ENCODE peak calls at places on chromosome 14, in seven cellular contexts. T, G, U, P, C, W and Z are unnamed samples.

GRCh38 chr14:95415993-95416392 is 96.3 kb upstream of the CLMN start:
- DNase-seq in G (no peak), P (no peak), C (no peak), T (no peak), U (no peak), W (no peak), Z (no peak)

GRCh38 chr14:33714527-33715222 is 236.2 kb downstream of the EGLN3 start:
- DNase-seq in G (no peak), U (no peak), W (no peak), P (no peak), T (peak), C (no peak), Z (no peak)

GRCh38 chr14:61475316-61475715 is 153.9 kb downstream of the PRKCH start:
- DNase-seq in G (peak), T (no peak), U (peak), P (no peak), W (no peak), C (peak), Z (peak)

GRCh38 chr14:50082784-50083466 is 33.4 kb downstream of the VCPKMT start:
- DNase-seq in G (no peak), T (no peak), P (peak), U (no peak), C (no peak), W (no peak), Z (no peak)

GRCh38 chr14:65187421-65188049 is 85.2 kb upstream of the MAX start:
- DNase-seq in P (no peak), G (no peak), W (peak), T (no peak), U (no peak), C (no peak), Z (no peak)

GRCh38 chr14:85475113-85475512 is 54.8 kb upstream of the FLRT2 start:
- DNase-seq in W (no peak), U (no peak), P (no peak), T (no peak), C (no peak), G (no peak), Z (no peak)

GRCh38 chr14:99408286-99408970 is 72.2 kb downstream of the SETD3 start:
- DNase-seq in P (no peak), G (no peak), U (no peak), C (no peak), W (no peak), T (no peak), Z (no peak)

GRCh38 chr14:35368583-35368982 is 36.0 kb downstream of the NFKBIA start:
- DNase-seq in U (no peak), T (no peak), P (no peak), C (no peak), W (no peak), G (no peak), Z (no peak)

GRCh38 chr14:74502236-74503019 is 8.9 kb downstream of the ISCA2 start:
- DNase-seq in W (no peak), T (peak), U (no peak), P (no peak), G (peak), C (peak), Z (peak)

GRCh38 chr14:68884031-68885030 is 91.5 kb upstream of the ZFP36L1 start:
- DNase-seq in C (peak), P (no peak), W (no peak), T (no peak), G (no peak), U (peak), Z (no peak)

GRCh38 chr14:65927871-65928270 is 515.3 kb downstream of the FUT8 start:
- DNase-seq in P (no peak), T (no peak), C (no peak), G (no peak), U (no peak), W (no peak), Z (no peak)

GRCh38 chr14:22549981-22550670 is 38.9 kb downstream of the DAD1 start:
- DNase-seq in G (no peak), U (no peak), T (no peak), P (peak), C (no peak), W (peak), Z (no peak)

GRCh38 chr14:100529561-100530031 is 57.6 kb downstream of the BEGAIN start:
- DNase-seq in C (no peak), T (no peak), U (no peak), G (peak), W (no peak), P (no peak), Z (no peak)

GRCh38 chr14:96039633-96040311 is 610 bp downstream of the C14orf132 start:
- DNase-seq in P (no peak), U (no peak), G (no peak), W (no peak), C (no peak), T (peak), Z (no peak)

GRCh38 chr14:36067428-36068187 is 108.9 kb downstream of the PTCSC3 start:
- DNase-seq in C (no peak), T (no peak), U (no peak), W (no peak), G (no peak), P (no peak), Z (no peak)

GRCh38 chr14:53640695-53641094 is 315.9 kb downstream of the BMP4 start:
- DNase-seq in G (no peak), C (no peak), W (no peak), U (no peak), T (no peak), P (no peak), Z (no peak)

GRCh38 chr14:99777956-99778355 is 15.3 kb upstream of the EML1 start:
- DNase-seq in C (no peak), W (no peak), P (no peak), G (no peak), T (no peak), U (no peak), Z (no peak)

GRCh38 chr14:34548472-34548981 is 9.0 kb upstream of the EAPP start:
- DNase-seq in C (no peak), U (no peak), G (no peak), W (no peak), T (no peak), P (no peak), Z (no peak)

GRCh38 chr14:101918125-101918989 is 46.0 kb upstream of the DYNC1H1 start:
- DNase-seq in T (peak), W (peak), C (no peak), P (peak), G (peak), U (no peak), Z (no peak)

GRCh38 chr14:61510736-61511557 is 184.4 kb upstream of the HIF1A start:
- DNase-seq in P (no peak), T (no peak), G (no peak), U (no peak), W (no peak), C (no peak), Z (no peak)

GRCh38 chr14:98018626-98019025 is 1221.4 kb downstream of the VRK1 start:
- DNase-seq in W (no peak), P (no peak), T (no peak), C (no peak), G (no peak), U (no peak), Z (no peak)

GRCh38 chr14:41393512-41393911 is 213.2 kb upstream of the LRFN5 start:
- DNase-seq in P (no peak), U (no peak), C (no peak), T (no peak), W (no peak), G (no peak), Z (no peak)

GRCh38 chr14:74401504-74402241 is 24.3 kb downstream of the SYNDIG1L start:
- DNase-seq in G (peak), P (peak), W (no peak), C (no peak), U (no peak), T (peak), Z (no peak)

GRCh38 chr14:103000291-103000921 is 56.9 kb downstream of the CDC42BPB start:
- DNase-seq in C (no peak), G (peak), W (no peak), U (no peak), T (no peak), P (no peak), Z (no peak)

DNA sequence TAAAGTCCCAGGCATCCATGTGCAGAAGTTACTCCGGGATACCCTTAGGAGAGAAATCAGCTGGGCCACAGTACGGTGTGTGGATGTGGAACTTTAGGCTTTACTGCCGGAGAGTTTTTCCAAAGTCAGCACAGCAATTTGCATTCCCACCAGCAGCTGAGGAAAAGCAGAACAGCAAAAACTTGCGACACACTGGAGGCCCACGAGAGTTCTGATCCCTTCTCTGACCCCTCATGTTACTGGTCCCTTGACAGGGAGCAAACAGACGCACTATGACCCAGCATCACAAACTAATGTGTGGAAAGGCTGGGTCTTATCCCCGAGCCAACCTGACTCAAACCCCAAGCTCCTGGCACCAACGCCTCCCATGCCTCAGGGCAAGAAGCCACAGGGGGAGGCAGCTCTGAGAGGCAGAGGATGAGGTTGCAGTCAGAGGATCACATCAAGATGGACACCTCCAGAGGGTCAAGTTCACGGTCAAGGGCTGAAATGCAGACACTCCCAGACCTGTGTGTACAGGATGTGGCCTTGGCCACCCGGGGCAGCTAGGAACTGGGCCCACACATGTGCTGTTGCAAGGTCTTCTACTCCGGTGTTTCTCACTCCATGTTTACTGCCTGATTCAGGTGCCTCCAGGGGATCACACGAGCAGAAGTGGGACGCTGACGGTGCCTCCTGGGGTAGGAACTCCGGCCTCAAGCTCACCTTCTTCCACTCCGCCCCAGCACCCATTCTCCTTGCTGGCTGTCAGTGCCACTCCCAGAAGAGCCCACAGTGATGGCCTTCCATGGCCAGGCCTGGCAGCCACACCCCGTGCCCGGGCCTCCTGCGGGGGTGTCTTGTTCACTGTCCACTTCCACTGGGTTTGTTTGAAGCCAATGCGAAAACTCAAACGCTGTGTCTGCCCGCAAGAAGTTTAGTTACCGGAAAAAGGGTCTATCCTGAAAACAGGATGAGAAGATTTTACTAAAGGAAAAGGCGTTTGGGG is 38.4 kb downstream of the CCDC88C start:
- DNase-seq in U (no peak), C (peak), W (no peak), P (no peak), T (no peak), G (no peak), Z (no peak)
- TF ChIP-seq JUND in U (no peak), C (no peak), W (no peak), P (no peak), T (no peak), G (no peak), Z (no peak)

GRCh38 chr14:70619708-70620107 is 19.3 kb upstream of the MED6 start:
- DNase-seq in T (no peak), U (no peak), C (no peak), W (no peak), G (no peak), P (no peak), Z (no peak)

GRCh38 chr14:70624972-70625371 is 16.7 kb upstream of the TTC9 start:
- DNase-seq in P (no peak), G (no peak), W (no peak), U (no peak), C (no peak), T (no peak), Z (no peak)

GRCh38 chr14:70616646-70617045 is 16.2 kb upstream of the MED6 start:
- DNase-seq in G (no peak), W (no peak), P (no peak), T (no peak), U (no peak), C (no peak), Z (no peak)

DNA sequence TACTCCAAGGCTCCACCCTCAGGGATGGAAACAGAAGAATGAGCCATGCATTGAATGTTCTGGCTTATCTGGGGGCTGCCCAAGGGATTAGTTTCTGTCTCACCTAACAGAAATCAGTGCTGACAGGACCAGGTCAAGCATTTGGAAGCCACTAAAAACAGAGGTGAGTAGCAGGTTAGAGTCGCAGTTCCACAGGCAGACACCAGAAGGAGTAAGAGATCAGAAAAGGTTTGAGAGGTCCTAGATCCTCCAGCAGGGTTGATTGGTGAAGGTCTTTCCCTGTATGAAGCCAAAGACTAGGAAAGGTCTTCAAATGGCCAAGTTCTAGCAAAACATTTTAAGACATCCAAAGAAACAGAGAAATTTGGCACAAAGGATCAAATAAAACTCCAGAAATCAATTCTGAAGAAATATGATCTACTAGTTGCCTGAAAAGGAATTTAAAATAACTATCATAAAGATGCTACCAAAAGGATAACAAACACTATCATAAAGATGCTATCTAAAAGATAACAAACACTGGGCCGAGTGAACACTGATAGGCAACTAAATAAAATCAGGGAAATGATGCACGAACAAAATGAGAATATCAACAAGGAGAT is 19.5 kb upstream of the TTC9 start:
- DNase-seq in T (peak), W (no peak), P (no peak), G (peak), U (peak), C (peak), Z (peak)
- TF ChIP-seq JUND in T (no peak), W (no peak), P (no peak), G (no peak), U (no peak), C (no peak), Z (no peak)

DNA sequence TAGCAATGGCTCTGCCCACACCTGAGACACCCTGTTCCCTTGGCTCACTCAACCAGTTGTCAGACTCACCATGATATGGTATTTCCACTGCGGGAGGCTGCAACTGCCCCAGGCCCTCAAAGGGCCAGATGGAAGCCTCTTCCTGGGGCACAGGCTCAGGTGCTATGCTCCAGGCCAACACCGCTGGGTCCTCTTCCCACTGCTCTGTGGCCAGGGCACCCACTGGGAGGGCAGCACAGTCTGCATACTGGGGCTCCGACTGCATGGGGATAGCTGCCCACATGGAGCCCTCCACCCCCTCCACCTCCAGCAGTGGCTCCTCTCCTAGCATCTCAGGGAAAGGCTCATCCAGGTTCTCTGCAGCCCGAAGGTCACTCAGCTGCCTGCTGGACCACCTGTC is 3.7 kb downstream of the ANGEL1 start:
- DNase-seq in C (no peak), G (no peak), W (no peak), P (no peak), T (no peak), U (no peak), Z (no peak)
- TF ChIP-seq JUND in C (no peak), G (no peak), W (no peak), P (no peak), T (no peak), U (no peak), Z (no peak)

DNA sequence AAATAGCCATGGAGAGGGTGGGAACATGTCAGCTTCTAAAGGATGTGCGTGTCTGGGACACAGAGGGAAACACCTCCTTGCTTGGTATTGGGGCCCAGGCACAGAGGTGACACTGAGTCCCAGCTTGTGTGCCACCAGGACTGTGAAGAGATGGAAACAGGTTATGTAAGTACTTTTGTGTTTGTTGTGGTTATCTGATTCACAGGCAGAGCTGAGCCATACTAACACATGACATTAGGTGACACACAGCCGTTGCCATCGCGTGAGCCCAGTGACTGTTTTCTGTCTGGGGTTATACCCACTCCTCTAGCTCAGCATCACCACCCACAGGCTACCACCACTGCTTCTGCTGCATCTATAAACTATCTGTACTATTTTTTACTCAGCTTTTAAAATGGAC is 12.1 kb upstream of the FLVCR2 start:
- DNase-seq in P (no peak), W (no peak), T (no peak), C (no peak), U (no peak), G (no peak), Z (peak)
- TF ChIP-seq JUND in P (no peak), W (no peak), T (no peak), C (no peak), U (no peak), G (no peak), Z (no peak)

GRCh38 chr14:62604524-62604923 is 440.7 kb downstream of the KCNH5 start:
- DNase-seq in T (no peak), U (no peak), G (no peak), W (no peak), P (no peak), C (no peak), Z (no peak)
- TF ChIP-seq JUND in T (no peak), U (no peak), G (no peak), W (no peak), P (no peak), C (no peak), Z (no peak)

DNA sequence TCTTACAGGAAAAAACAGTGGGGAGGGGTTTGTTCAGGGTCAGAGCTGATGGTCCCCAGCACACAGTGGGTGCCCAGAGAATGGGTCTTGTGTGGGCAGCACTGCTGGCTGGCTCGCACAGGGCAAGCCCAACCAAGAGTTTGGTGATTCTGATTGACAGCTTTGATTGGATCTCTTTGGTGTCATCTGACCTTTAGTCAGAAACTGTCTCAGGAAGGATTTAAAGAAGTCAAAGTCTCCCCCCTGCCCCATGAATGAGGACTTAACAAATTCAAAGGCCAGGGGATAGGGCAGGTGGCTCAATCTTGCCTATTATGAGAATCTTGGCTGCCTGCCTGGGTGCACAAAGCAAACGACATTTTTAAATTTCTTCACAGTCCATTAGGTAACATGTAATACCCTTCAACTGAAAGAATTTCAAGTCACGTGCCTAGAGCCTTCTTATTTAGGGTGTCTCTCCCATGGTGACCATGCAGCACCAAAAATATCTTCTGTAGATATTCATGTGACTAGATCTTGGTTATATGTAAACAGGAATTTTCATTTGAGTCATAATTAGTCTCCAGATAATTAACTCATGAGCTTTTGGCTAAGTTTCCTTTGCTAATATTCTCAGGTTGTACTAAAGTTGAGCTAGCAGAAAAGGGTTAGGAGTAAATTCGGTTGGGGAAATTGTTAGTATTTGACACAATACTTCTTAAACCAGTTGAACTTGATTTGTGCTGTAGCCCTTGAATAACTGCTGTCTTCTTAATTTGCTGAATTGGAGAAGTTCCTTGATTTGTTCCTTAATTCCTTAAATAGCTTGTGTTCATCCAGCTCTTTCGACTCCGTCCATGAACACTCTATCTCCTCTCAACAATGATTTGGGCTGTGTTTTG is 54.5 kb upstream of the HECTD1 start:
- DNase-seq in U (no peak), W (no peak), P (peak), T (no peak), G (no peak), C (peak), Z (no peak)
- TF ChIP-seq JUND in U (no peak), W (no peak), P (no peak), T (no peak), G (no peak), C (no peak), Z (no peak)

GRCh38 chr14:94330432-94330831 is 7.3 kb upstream of the SERPINA6 start:
- DNase-seq in T (no peak), G (no peak), W (no peak), P (no peak), C (no peak), U (no peak), Z (no peak)

GRCh38 chr14:94331462-94331861 is 8.3 kb upstream of the SERPINA6 start:
- DNase-seq in G (no peak), W (no peak), P (no peak), C (no peak), T (no peak), U (no peak), Z (peak)

GRCh38 chr14:94329857-94330256 is 6.7 kb upstream of the SERPINA6 start:
- DNase-seq in W (no peak), P (no peak), C (no peak), G (no peak), U (no peak), T (no peak), Z (no peak)

GRCh38 chr14:94332063-94332583 is 9.0 kb upstream of the SERPINA6 start:
- DNase-seq in P (no peak), T (no peak), U (no peak), C (no peak), G (no peak), W (no peak), Z (no peak)

GRCh38 chr14:94330857-94331256 is 7.7 kb upstream of the SERPINA6 start:
- DNase-seq in W (no peak), U (no peak), T (no peak), G (no peak), P (no peak), C (no peak), Z (no peak)
- TF ChIP-seq JUND in W (no peak), U (no peak), T (no peak), G (no peak), P (no peak), C (no peak), Z (peak)

DNA sequence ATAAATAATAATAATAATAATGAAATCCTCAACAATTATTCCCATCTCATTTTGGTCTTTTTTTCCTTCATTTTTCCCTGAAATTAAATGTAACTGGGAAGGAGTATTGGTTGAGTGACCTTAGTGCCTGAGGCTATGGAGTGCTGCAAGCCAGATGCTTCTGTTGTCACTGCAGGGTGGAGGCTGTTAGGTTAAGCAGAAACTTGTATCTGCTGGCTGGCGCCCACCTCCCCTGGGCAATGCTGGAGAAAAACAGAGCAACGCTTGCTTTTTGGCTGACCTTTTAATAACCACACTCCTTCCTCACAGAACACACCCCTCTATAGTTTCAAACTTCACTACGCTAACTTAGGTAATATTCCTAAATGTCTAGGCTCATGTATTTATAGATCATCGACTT is 583.5 kb upstream of the NOVA1 start:
- DNase-seq in P (no peak), G (no peak), W (no peak), C (no peak), T (peak), U (no peak), Z (no peak)
- TF ChIP-seq JUND in P (no peak), G (no peak), W (no peak), C (no peak), T (no peak), U (no peak), Z (no peak)